ENCODE peak calls at places on chromosomes 12 and 14, in seven cellular contexts. D is uterus, U is heart left ventricle, C is psoas muscle, L is ovary, Y is MM.1S, J is H7. H is an unnamed sample. For H3K27me3 and H3K36me3, the result is how much of the 10 kb centered on the place peaks cover.

GRCh38 chr12:105444050-105444808 is 113.7 kb downstream of the C12orf75 start:
- DNase-seq in D (no peak), U (no peak), C (no peak), L (no peak), Y (no peak), J (no peak), H (peak)

GRCh38 chr12:57241556-57242310 is 9.3 kb downstream of the STAC3 start:
- DNase-seq in D (no peak), U (no peak), C (peak), L (no peak), Y (no peak), J (peak), H (no peak)

GRCh38 chr12:111220363-111220762 is 148.5 kb downstream of the PHETA1 start:
- DNase-seq in D (no peak), U (no peak), C (no peak), L (no peak), Y (no peak), J (no peak), H (no peak)

GRCh38 chr14:49549446-49549845 is 36.7 kb downstream of the RPS29 start:
- DNase-seq in D (no peak), U (no peak), C (no peak), L (no peak), Y (no peak), J (no peak), H (no peak)

GRCh38 chr14:63855272-63855671 is 2.5 kb downstream of the SYNE2 start:
- DNase-seq in D (no peak), U (no peak), C (no peak), L (no peak), Y (no peak), J (no peak), H (no peak)

GRCh38 chr14:32934891-32935633 is 3.6 kb upstream of the NPAS3 start:
- DNase-seq in D (peak), U (no peak), C (no peak), L (no peak), Y (no peak), J (peak), H (no peak)

GRCh38 chr14:72523397-72524157 is 370.3 kb downstream of the DPF3 start:
- DNase-seq in D (no peak), U (no peak), C (no peak), L (peak), Y (no peak), J (no peak), H (no peak)

GRCh38 chr12:99059824-99060526 is 414.9 kb downstream of the APAF1 start:
- DNase-seq in D (no peak), U (peak), C (peak), L (no peak), Y (no peak), J (no peak), H (peak)

GRCh38 chr12:71780207-71780822 is 25.7 kb downstream of the RAB21 start:
- DNase-seq in D (no peak), U (peak), C (no peak), L (no peak), Y (peak), J (peak), H (peak)

GRCh38 chr12:26853303-26854027 is 20.5 kb upstream of the ITPR2 start:
- DNase-seq in D (peak), U (peak), C (peak), L (peak), Y (peak), J (peak), H (peak)

GRCh38 chr14:105537580-105538474 is 11.4 kb downstream of the TMEM121 start:
- DNase-seq in D (peak), U (peak), C (peak), L (no peak), Y (peak), J (peak), H (peak)

GRCh38 chr12:68498736-68499135 is 112.0 kb upstream of the RAP1B start:
- DNase-seq in D (no peak), U (no peak), C (no peak), L (no peak), Y (no peak), J (no peak), H (no peak)

GRCh38 chr12:127125607-127126259 is 1141.2 kb upstream of the TMEM132C start:
- DNase-seq in D (no peak), U (no peak), C (no peak), L (no peak), Y (no peak), J (no peak), H (peak)

DNA sequence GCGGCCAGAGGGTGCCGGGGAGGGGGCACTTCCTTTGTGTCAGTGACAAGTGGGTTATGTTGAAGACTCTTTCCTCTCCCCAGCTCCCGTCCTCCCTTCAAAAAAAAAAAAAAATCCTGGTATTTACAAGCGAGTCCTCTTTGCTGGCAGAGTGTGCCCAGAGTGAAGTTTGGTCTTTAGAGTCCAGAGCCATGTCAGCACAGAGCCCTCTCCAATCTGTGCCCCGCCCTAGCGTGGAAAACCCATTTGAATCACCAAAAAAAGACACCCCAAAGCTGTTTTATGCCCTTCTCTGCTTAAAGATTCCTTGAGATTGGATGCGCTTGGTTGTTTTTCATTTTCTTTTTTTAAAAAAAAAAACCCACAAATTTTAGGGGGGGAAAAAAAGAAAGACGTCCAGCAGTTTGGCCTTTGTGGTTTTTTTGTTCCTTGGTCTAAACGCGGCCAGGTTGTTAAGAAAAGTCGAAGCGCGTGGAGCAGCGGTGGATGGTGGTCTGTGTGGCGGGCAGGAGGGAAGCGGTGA is 3.3 kb downstream of the NKX2-1 start:
- DNase-seq in D (no peak), U (no peak), C (no peak), L (no peak), Y (no peak), J (peak), H (no peak)
- H3K27me3 ChIP-seq in D (half or more), U (half or more), C (under half), L (under half), Y (under half), J (half or more), H (half or more)

DNA sequence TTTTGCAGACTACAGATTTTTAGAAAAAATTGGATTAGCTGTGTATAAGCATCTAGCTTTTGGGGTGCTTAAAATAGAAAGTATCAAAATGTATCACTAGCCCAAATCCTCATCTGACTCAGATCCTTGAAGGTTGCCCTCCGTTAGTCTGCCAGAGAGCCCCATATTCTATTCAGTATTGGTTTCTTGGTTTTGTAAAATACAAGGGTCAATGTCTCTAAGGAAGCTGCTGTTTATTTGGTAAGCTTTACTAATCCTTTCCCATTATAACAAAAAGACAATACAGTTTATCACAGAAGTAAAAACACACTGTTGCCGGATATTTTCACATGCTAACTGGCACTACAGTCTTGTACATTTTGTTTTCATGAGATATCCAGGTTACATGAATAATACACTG is 92.8 kb upstream of the PTHLH start:
- DNase-seq in D (no peak), U (no peak), C (no peak), L (no peak), Y (no peak), J (no peak), H (no peak)
- H3K36me3 ChIP-seq in D (under half), U (under half), C (under half), L (under half), Y (under half), J (under half), H (under half)

DNA sequence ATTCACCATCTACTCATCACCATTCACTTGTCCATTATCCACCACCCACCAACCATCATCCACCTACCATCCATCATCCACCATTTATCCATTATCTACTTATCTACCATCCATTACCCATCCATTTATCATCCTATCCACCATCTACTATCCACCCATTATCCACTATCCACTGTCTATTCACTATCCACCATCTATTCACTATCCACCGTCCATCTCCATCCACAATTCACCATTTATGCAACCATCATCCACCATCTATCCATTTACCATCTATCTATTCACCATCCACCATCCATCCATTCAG is 1.5 kb upstream of the AMN start:
- DNase-seq in D (no peak), U (no peak), C (no peak), L (no peak), Y (no peak), J (no peak), H (no peak)
- H3K27me3 ChIP-seq in D (under half), U (under half), C (under half), L (under half), Y (under half), J (under half), H (under half)

GRCh38 chr14:24206260-24207103 is 986 bp downstream of the TSSK4 start:
- DNase-seq in D (no peak), U (no peak), C (no peak), L (no peak), Y (no peak), J (peak), H (no peak)

GRCh38 chr14:24207104-24207543 is 1.6 kb downstream of the TSSK4 start:
- DNase-seq in D (no peak), U (no peak), C (no peak), L (no peak), Y (no peak), J (no peak), H (no peak)

GRCh38 chr14:24204163-24205146 is 1.0 kb upstream of the TSSK4 start:
- DNase-seq in D (no peak), U (no peak), C (no peak), L (no peak), Y (no peak), J (peak), H (no peak)

GRCh38 chr14:24211311-24211710 is 2.0 kb downstream of the CHMP4A start:
- DNase-seq in D (no peak), U (no peak), C (no peak), L (no peak), Y (no peak), J (no peak), H (no peak)

DNA sequence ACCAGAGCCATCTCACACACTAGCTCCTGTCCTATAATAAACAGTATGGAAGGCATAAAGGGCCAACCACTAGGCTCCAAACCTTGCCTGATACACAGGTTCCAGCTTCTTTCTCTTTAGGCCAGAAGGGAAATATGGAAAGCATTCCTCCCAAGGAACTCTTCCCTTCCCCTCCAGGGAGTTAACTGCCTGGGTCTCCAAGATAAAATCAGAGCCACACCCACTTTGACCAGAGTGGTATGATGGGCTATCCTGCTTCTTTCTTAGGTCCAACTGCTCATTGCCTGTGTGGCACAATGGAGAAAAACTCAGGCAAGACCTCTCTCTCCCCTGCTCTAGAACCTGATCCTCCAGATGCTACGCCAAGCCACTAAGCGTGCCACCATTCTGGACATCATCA is 2.1 kb downstream of the TSSK4 start:
- DNase-seq in D (no peak), U (no peak), C (no peak), L (no peak), Y (no peak), J (no peak), H (no peak)
- H3K36me3 ChIP-seq in D (under half), U (half or more), C (under half), L (under half), Y (under half), J (under half), H (under half)

GRCh38 chr12:55060970-55061543 is 41.3 kb downstream of the NEUROD4 start:
- DNase-seq in D (no peak), U (no peak), C (no peak), L (no peak), Y (no peak), J (no peak), H (no peak)

GRCh38 chr12:55060470-55060869 is 40.7 kb downstream of the NEUROD4 start:
- DNase-seq in D (no peak), U (no peak), C (no peak), L (no peak), Y (peak), J (no peak), H (no peak)

GRCh38 chr12:55058776-55059175 is 39.0 kb downstream of the NEUROD4 start:
- DNase-seq in D (no peak), U (no peak), C (no peak), L (no peak), Y (no peak), J (no peak), H (no peak)

GRCh38 chr12:55057466-55057865 is 37.7 kb downstream of the NEUROD4 start:
- DNase-seq in D (no peak), U (no peak), C (no peak), L (no peak), Y (no peak), J (no peak), H (no peak)

GRCh38 chr12:55058082-55058481 is 38.3 kb downstream of the NEUROD4 start:
- DNase-seq in D (no peak), U (no peak), C (no peak), L (no peak), Y (no peak), J (no peak), H (no peak)
- H3K27me3 ChIP-seq in D (under half), U (under half), C (under half), L (under half), Y (under half), J (under half), H (under half)

DNA sequence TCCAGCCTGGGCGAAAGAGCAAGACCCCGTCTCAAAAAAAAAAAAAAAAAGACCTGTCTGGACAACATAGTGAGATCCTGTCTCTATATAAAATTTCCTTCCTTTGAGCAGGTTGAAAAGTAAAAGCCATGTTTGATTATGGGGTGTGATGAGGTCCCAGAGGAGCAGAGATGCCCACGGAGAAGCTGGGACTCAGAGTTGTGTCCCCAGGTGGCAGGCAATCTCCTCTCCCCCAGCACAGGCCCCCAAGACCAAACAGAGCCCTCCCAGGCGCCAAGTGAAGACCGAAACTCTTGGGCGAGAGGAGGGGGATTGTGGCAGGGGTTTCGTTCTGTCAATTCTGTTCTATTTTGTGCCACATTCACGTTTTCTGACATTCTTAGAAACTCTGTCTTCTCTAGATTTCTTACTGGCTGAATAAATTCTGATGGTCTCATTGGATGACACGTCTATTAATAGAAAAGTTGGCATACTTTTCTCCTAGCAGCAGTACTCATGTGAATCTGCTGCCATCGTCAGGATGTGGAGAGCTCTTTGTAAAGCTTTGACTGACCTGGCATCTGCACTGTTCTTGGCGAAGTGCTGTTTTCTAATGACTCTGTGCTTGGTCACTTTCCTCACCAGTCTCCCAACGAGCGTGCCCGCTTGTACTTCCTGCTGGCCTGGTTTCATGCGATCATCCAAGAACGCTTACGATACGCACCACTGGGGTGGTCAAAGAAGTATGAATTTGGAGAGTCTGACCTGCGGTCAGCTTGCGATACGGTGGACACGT is 43.4 kb downstream of the HSP90AA1 start:
- DNase-seq in D (no peak), U (peak), C (peak), L (no peak), Y (no peak), J (peak), H (no peak)
- H3K36me3 ChIP-seq in D (under half), U (half or more), C (under half), L (under half), Y (under half), J (half or more), H (half or more)